ENCODE peak calls at places on chromosomes 2 and 18, in seven cellular contexts. J is right cardiac atrium, I is PC-9, H is fibroblast of the aortic adventitia, C is AG04450, U is cardiac fibroblast, A is foreskin fibroblast. Y is an unnamed sample.

GRCh38 chr18:9701604-9702324 is 6.3 kb upstream of the RAB31 start:
- DNase-seq in J (no peak), I (no peak), H (no peak), C (no peak), U (no peak), A (no peak), Y (no peak)

GRCh38 chr2:68319397-68320117 is at the start of gene CNRIP1:
- DNase-seq in J (peak; percentile 91), I (no peak), H (peak; percentile 81), C (peak; percentile 48), U (peak; percentile 85), A (peak; percentile 84), Y (peak; percentile 43)

GRCh38 chr2:7881038-7881437 is 800.8 kb upstream of the ID2 start:
- DNase-seq in J (no peak), I (no peak), H (peak; percentile 22), C (no peak), U (no peak), A (no peak), Y (no peak)

GRCh38 chr18:22280453-22280750 is 111.0 kb downstream of the GATA6 start:
- DNase-seq in J (no peak), I (no peak), H (no peak), C (no peak), U (no peak), A (no peak), Y (no peak)

GRCh38 chr2:230408244-230408842 is 7.7 kb upstream of the SP100 start:
- DNase-seq in J (peak; percentile 68), I (no peak), H (peak; percentile 95), C (no peak), U (peak; percentile 93), A (peak; percentile 88), Y (peak; percentile 64)

GRCh38 chr2:23436346-23437099 is 51.5 kb downstream of the KLHL29 start:
- DNase-seq in J (no peak), I (peak; percentile 17), H (peak; percentile 39), C (no peak), U (no peak), A (no peak), Y (no peak)

GRCh38 chr2:152761171-152761570 is 42.8 kb downstream of the ARL6IP6 start:
- DNase-seq in J (no peak), I (no peak), H (peak; percentile 7), C (no peak), U (peak; percentile 29), A (no peak), Y (no peak)

GRCh38 chr2:42922790-42923631 is 130.6 kb upstream of the HAAO start:
- DNase-seq in J (peak; percentile 53), I (no peak), H (peak; percentile 99), C (no peak), U (peak; percentile 96), A (peak; percentile 92), Y (peak; percentile 90)

GRCh38 chr2:235605306-235605998 is 111.6 kb downstream of the AGAP1 start:
- DNase-seq in J (peak; percentile 90), I (no peak), H (peak; percentile 97), C (peak; percentile 84), U (peak; percentile 98), A (peak; percentile 99), Y (peak; percentile 97)

GRCh38 chr18:43482600-43482999 is 205.3 kb upstream of the SYT4 start:
- DNase-seq in J (no peak), I (no peak), H (no peak), C (no peak), U (no peak), A (no peak), Y (no peak)

GRCh38 chr2:88857951-88858406 is 166.5 kb downstream of the RPIA start:
- DNase-seq in J (no peak), I (peak; percentile 4), H (peak; percentile 26), C (no peak), U (peak; percentile 39), A (no peak), Y (peak; percentile 19)

GRCh38 chr2:185583058-185583816 is 155.4 kb upstream of the FSIP2 start:
- DNase-seq in J (no peak), I (peak; percentile 73), H (peak; percentile 9), C (no peak), U (peak; percentile 0), A (no peak), Y (peak; percentile 59)

GRCh38 chr2:144596074-144596871 is 76.4 kb upstream of the ZEB2 start:
- DNase-seq in J (no peak), I (peak; percentile 13), H (peak; percentile 52), C (peak; percentile 27), U (peak; percentile 67), A (peak; percentile 30), Y (no peak)

GRCh38 chr2:218291934-218292699 is at the start of gene TMBIM1:
- DNase-seq in J (peak; percentile 94), I (peak; percentile 85), H (peak; percentile 66), C (no peak), U (peak; percentile 80), A (peak; percentile 69), Y (no peak)

GRCh38 chr2:46978696-46979095 is 63.1 kb upstream of the MCFD2 start:
- DNase-seq in J (no peak), I (no peak), H (no peak), C (no peak), U (no peak), A (no peak), Y (no peak)

GRCh38 chr2:38390941-38391340 is 13.9 kb upstream of the ATL2 start:
- DNase-seq in J (no peak), I (no peak), H (no peak), C (no peak), U (no peak), A (no peak), Y (no peak)

DNA sequence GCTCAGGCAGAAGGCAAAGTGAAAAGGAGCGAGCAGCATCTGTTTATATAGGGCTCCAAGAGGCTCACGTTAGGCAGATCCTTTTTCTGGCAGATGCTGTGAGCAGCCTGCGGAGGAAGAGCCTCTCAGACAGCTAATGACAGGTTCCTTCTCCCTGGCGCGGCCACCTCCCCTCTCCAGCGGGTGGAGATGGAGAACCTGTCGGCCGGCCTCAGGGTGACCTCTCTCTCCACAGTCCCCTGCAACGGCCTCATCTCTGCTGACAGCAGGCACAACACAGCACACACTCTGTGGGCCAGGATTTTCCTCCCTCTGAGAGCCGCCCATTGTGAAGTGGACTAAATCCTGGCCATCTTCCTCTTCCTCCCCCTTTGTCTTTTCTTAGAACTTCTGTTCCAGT is 119.8 kb downstream of the PRKCE start:
- DNase-seq in J (peak; percentile 87), I (no peak), H (peak; percentile 59), C (no peak), U (peak; percentile 42), A (no peak), Y (no peak)
- H3K4me3 ChIP-seq in J (no peak overlapping the region), I (no peak overlapping the region), H (peak overlapping the region; percentile 45), C (peak overlapping the region; percentile 54), U (no peak overlapping the region), A (no peak overlapping the region), Y (peak overlapping the region; percentile 2)

DNA sequence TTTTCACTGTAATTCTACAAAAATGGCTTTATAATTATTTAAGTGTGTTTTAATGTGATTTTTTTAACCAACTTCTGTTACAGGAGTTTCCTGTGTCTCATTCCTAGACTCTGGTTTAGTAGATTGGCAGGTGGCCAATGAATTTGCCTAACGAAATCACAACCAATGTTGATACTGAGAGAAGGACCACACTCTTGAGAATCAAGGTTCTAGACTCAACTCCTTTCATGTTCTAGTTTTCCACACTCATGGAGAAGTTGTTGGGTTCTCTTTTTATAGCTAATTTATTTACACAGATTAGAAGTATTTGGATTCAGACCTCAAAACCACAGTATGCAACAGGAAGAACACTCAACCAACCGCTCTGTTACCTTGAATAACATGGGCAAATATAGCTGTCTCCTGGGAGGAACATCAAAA is 22.6 kb upstream of the USP34 start:
- DNase-seq in J (no peak), I (no peak), H (peak; percentile 23), C (no peak), U (peak; percentile 56), A (no peak), Y (no peak)
- H3K4me3 ChIP-seq in J (no peak overlapping the region), I (no peak overlapping the region), H (no peak overlapping the region), C (no peak overlapping the region), U (no peak overlapping the region), A (no peak overlapping the region), Y (no peak overlapping the region)

DNA sequence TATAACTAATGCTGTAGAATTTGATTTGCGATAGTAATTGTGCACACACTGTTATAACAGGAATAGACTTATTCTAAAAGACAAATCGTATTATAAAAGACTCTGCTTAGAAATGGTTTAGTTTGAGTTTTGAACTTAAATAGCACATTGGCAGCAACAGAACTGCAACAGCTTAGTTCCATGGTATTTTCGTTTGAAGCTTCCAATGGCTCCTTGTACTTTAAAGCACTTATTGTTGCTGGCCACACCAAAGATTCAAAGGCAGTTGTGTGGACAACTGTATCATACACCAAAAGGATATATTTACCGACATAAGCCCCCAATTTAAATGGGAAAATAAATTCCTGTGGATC is 634 bp downstream of the WIPF1 start:
- DNase-seq in J (no peak), I (no peak), H (no peak), C (no peak), U (no peak), A (no peak), Y (no peak)
- H3K4me3 ChIP-seq in J (peak overlapping the region; percentile 41), I (no peak overlapping the region), H (peak overlapping the region; percentile 7), C (no peak overlapping the region), U (no peak overlapping the region), A (no peak overlapping the region), Y (no peak overlapping the region)

DNA sequence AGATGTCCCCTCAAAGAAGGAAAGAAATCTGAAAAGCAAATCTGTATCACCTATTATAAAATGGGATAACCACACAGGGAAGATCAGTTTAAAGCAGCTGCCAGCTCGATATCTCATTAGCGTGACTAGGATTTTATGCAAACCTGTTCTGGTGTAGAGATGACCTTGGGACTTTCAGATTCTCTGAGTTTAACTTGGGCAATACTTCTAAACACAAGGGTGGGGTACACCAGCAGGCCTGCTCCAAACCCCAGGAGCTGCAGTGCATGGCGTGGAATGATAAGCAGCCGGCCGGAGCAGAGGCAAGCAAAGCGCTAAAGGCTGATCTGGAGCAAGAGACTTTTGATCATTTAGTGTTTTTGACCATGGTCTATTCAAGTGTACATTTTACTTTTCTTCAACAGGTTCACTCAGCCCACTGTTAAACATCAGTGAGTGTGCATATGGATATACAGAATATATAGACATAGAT is 4.7 kb downstream of the SERTAD2 start:
- DNase-seq in J (no peak), I (no peak), H (no peak), C (no peak), U (no peak), A (no peak), Y (no peak)
- H3K4me3 ChIP-seq in J (no peak overlapping the region), I (peak overlapping the region; percentile 46), H (no peak overlapping the region), C (no peak overlapping the region), U (no peak overlapping the region), A (no peak overlapping the region), Y (no peak overlapping the region)

GRCh38 chr18:25957017-25957416 is 133.4 kb downstream of the SS18 start:
- DNase-seq in J (no peak), I (no peak), H (no peak), C (no peak), U (no peak), A (no peak), Y (no peak)
- H3K4me3 ChIP-seq in J (no peak overlapping the region), I (no peak overlapping the region), H (no peak overlapping the region), C (no peak overlapping the region), U (no peak overlapping the region), A (no peak overlapping the region), Y (no peak overlapping the region)